ENCODE peak calls at places on chromosomes 3 and 15, in eight cellular contexts. Z is heart right ventricle; A is CD8-positive, alpha-beta T cell; S is tibial artery; P is cardiac muscle cell; T is ovary; W is heart left ventricle; C is K562. R is an unnamed sample. For H3K4me1, the result is how much of the 10 kb centered on the place peaks cover.

GRCh38 chr3:188264231-188265213 is 110.6 kb downstream of the LPP start:
- DNase-seq in Z (no peak), C (no peak), A (no peak), P (no peak), T (peak), W (no peak), S (peak), R (no peak)

GRCh38 chr3:129015388-129016105 is 14.4 kb downstream of the EFCC1 start:
- DNase-seq in A (peak), S (no peak), W (peak), Z (peak), T (no peak), C (peak), P (no peak), R (peak)

GRCh38 chr3:124695369-124695768 is 34.9 kb upstream of the UMPS start:
- DNase-seq in P (no peak), W (no peak), C (no peak), T (no peak), A (no peak), S (no peak), Z (no peak), R (no peak)

GRCh38 chr3:179898024-179898423 is 138.7 kb downstream of the PEX5L start:
- DNase-seq in S (no peak), T (no peak), W (no peak), Z (no peak), A (no peak), P (peak), C (peak), R (no peak)

GRCh38 chr3:45939341-45939771 is 3.9 kb upstream of the CXCR6 start:
- DNase-seq in T (no peak), Z (no peak), C (no peak), S (peak), P (no peak), A (no peak), W (no peak), R (no peak)

GRCh38 chr3:126407412-126408044 is 12.8 kb downstream of the CFAP100 start:
- DNase-seq in S (no peak), W (no peak), T (no peak), P (no peak), Z (no peak), C (no peak), A (no peak), R (no peak)

GRCh38 chr3:68919000-68919399 is 13.3 kb downstream of the TAFA4 start:
- DNase-seq in S (no peak), W (no peak), T (no peak), C (no peak), P (peak), Z (no peak), A (no peak), R (no peak)

GRCh38 chr3:172313671-172314070 is 134.6 kb downstream of the GHSR start:
- DNase-seq in T (no peak), A (no peak), C (no peak), P (peak), S (no peak), Z (no peak), W (no peak), R (no peak)

GRCh38 chr3:170811928-170812591 is 57.9 kb downstream of the RPL22L1 start:
- DNase-seq in Z (peak), S (peak), W (peak), P (peak), T (peak), C (peak), A (peak), R (peak)

GRCh38 chr15:73756947-73757513 is 3.9 kb upstream of the INSYN1 start:
- DNase-seq in W (no peak), T (no peak), S (no peak), A (no peak), Z (no peak), C (no peak), P (no peak), R (no peak)

GRCh38 chr15:25092661-25093060 is 137.9 kb downstream of the SNRPN start:
- DNase-seq in A (no peak), P (no peak), Z (no peak), T (no peak), C (no peak), W (no peak), S (no peak), R (no peak)

GRCh38 chr3:188088948-188089685 is 64.8 kb upstream of the LPP start:
- DNase-seq in S (no peak), Z (no peak), P (no peak), T (no peak), A (no peak), C (no peak), W (no peak), R (no peak)

GRCh38 chr3:41188291-41188690 is 11.0 kb upstream of the CTNNB1 start:
- DNase-seq in T (no peak), W (no peak), P (no peak), S (no peak), Z (no peak), C (no peak), A (no peak), R (no peak)

GRCh38 chr3:169387751-169388696 is 275.5 kb downstream of the MECOM start:
- DNase-seq in S (peak), Z (peak), A (no peak), P (no peak), W (peak), T (no peak), C (no peak), R (peak)

GRCh38 chr15:35450492-35450891 is 95.5 kb downstream of the DPH6 start:
- DNase-seq in C (no peak), T (no peak), S (no peak), P (no peak), W (no peak), Z (no peak), A (no peak), R (no peak)

GRCh38 chr15:79412429-79412828 is 19.7 kb upstream of the MINAR1 start:
- DNase-seq in C (no peak), A (no peak), S (no peak), P (no peak), T (no peak), Z (no peak), W (no peak), R (no peak)

GRCh38 chr15:34732430-34732829 is 22.4 kb downstream of the GJD2 start:
- DNase-seq in W (no peak), C (no peak), T (no peak), S (no peak), A (no peak), Z (no peak), P (no peak), R (no peak)

GRCh38 chr3:183211390-183211789 is 41.7 kb upstream of the B3GNT5 start:
- DNase-seq in C (no peak), S (no peak), P (no peak), W (peak), Z (peak), A (no peak), T (no peak), R (no peak)

GRCh38 chr15:96243701-96244100 is 86.8 kb upstream of the NR2F2 start:
- DNase-seq in C (no peak), P (no peak), A (no peak), W (no peak), Z (no peak), T (no peak), S (no peak), R (no peak)

GRCh38 chr3:147152476-147152875 is 253.9 kb downstream of the ZIC4 start:
- DNase-seq in C (no peak), A (no peak), W (no peak), T (no peak), P (no peak), Z (no peak), S (no peak), R (no peak)

GRCh38 chr3:62553811-62554210 is 180.5 kb upstream of the FEZF2 start:
- DNase-seq in S (no peak), A (no peak), P (no peak), C (no peak), W (no peak), T (no peak), Z (no peak), R (no peak)

GRCh38 chr3:151835751-151836550 is 22.0 kb downstream of the AADAC start:
- DNase-seq in T (no peak), P (no peak), S (no peak), Z (no peak), W (no peak), A (no peak), C (no peak), R (no peak)

GRCh38 chr3:184168363-184169120 is 6.1 kb upstream of the AP2M1 start:
- DNase-seq in T (no peak), Z (no peak), S (no peak), C (no peak), W (no peak), A (no peak), P (no peak), R (no peak)

GRCh38 chr3:100761211-100761921 is 52.1 kb downstream of the TFG start:
- DNase-seq in C (peak), Z (no peak), A (no peak), T (no peak), P (no peak), W (no peak), S (no peak), R (peak)

GRCh38 chr3:131470377-131470776 is 32.4 kb downstream of the MRPL3 start:
- DNase-seq in Z (no peak), C (no peak), A (no peak), T (no peak), W (no peak), S (no peak), P (no peak), R (no peak)

GRCh38 chr3:112405845-112406244 is 72.9 kb downstream of the CD200 start:
- DNase-seq in T (no peak), C (no peak), W (no peak), S (no peak), Z (no peak), A (no peak), P (no peak), R (no peak)

GRCh38 chr3:125593991-125594574 is 1.2 kb downstream of the OSBPL11 start:
- DNase-seq in T (no peak), Z (no peak), W (no peak), C (peak), P (no peak), S (no peak), A (no peak), R (no peak)

GRCh38 chr3:156978471-156978961 is 152.4 kb downstream of the LEKR1 start:
- DNase-seq in T (no peak), P (no peak), S (no peak), Z (no peak), C (no peak), A (no peak), W (no peak), R (no peak)

GRCh38 chr3:50205719-50206276 is 727 bp downstream of the SLC38A3 start:
- DNase-seq in S (no peak), Z (peak), C (peak), W (no peak), T (no peak), A (no peak), P (peak), R (peak)

GRCh38 chr15:63046927-63047760 is 4.6 kb downstream of the TPM1 start:
- DNase-seq in T (no peak), S (no peak), C (no peak), P (peak), A (no peak), Z (no peak), W (no peak), R (no peak)

GRCh38 chr15:98896002-98896721 is 111.4 kb downstream of the PGPEP1L start:
- DNase-seq in W (no peak), S (no peak), C (no peak), T (no peak), P (no peak), Z (no peak), A (no peak), R (no peak)

DNA sequence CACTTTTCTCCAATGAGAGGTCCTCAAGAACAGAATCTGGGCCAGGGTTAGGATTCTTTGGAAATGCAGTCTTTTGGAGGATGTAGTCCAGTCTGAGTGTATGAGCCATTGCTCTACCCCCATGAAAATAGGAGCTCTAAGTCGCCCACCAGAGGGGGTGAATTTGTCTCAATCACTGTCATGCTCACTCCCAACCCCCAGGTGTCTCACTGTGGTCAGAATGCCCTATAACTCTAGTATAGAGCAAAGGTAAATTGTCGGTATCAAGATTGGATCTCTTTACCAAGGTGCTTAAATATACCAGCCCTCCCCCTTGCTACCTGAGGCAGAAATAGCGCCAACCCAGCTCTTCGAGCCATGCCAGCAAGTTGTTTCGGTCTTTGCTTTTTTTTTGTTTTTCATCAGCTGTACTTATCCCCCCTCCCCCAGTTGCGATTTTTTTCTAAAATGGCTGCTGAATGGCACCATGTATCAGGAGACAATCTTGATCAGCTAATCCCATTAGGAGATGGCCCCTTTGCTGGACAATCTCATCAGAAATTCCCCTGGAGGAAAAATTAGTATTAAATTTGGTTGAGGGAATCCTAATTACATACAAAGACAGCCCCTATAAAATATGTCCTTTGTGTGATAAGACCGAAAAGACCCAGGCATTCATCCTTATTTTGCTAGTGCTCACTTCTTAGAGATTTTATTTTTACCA is 130.7 kb downstream of the EBLN2 start:
- DNase-seq in S (no peak), T (no peak), C (peak), P (peak), W (no peak), Z (no peak), A (no peak), R (no peak)
- TF ChIP-seq CTCF in S (no peak), T (no peak), C (peak), P (no peak), W (no peak), Z (no peak), A (no peak), R (no peak)

DNA sequence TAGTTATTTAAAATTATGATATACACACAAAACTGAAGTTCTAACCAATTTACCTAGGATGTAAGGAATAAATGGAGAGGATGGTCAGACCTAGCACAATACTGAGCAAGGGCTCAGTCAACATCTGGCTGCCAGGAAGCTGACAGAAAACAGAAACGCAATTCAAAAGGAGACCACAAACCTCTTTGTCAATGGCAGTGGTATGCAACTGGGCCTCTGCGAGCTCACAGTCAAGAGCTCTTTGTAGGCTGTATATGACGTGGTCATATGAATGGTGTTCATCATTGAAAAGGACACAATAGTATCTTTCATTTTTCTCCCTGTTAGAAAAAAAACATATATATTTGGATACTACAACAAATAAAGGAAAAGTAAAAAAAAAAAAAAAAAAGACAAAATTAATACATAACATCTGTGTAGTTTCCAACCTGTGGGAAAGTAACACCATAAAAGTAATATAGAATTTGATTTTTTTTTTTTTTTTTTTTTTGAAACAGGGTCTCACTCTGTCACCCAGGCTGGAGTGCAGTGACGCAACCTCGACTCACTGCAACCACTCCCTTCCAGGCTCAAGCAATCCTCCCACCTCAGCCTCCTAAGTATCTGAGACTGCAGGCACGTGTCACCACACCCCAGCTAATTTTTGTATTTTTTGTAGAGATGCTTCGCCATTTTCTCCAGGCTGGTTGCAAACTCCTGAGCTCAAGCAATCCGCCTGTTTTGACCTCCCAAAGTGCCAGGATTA is 37.9 kb downstream of the UBR1 start:
- DNase-seq in S (no peak), W (no peak), C (no peak), Z (no peak), P (peak), A (no peak), T (no peak), R (no peak)
- H3K4me1 ChIP-seq in S (under half), W (under half), C (under half), Z (under half), P (under half), A (under half), T (under half), R (under half)

GRCh38 chr3:109224333-109224732 is 87.8 kb downstream of the C3orf85 start:
- DNase-seq in W (no peak), P (no peak), Z (no peak), A (no peak), C (peak), T (no peak), S (no peak), R (peak)
- TF ChIP-seq CTCF in W (no peak), P (peak), Z (no peak), A (no peak), C (peak), T (no peak), S (no peak), R (peak)

GRCh38 chr3:53116956-53117355 is 13.3 kb downstream of the RFT1 start:
- DNase-seq in S (no peak), P (no peak), C (no peak), W (no peak), T (no peak), A (no peak), Z (no peak), R (no peak)
- H3K4me1 ChIP-seq in S (under half), P (under half), C (under half), W (under half), T (under half), A (under half), Z (half or more), R (under half)

DNA sequence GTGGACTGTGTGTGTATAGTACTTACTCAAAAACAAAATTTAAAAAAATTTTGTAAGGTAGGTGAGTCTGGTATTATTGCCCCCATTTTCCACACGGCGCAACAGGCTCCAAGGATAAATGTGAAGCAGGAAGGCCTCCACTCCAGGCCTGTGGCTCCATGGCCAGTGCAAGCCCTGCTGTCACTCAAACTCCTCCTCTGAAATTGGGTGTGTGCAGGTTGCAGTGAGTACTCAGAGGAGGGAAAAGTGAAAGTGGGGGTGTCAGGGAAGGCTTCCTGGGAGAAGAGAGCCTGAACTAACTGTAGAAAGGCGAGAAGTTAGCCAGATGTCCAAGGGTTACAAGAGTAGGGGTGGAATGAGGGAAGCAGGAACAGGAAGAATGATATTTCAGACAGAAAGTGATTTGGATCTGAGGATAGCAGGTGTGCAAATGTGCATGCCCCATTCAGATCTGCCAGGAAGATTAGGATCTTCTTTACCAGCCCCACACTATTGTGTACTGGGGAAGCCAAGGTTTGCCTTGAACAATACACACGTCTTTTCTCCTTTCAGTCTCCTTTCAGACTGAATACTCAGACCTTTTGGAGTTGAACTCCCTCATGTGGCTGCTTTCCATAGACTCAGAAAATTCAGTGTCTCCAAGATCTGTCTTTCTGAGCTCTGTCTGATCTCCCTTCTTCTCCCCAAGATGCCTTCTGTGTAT is 48.7 kb upstream of the RYK start:
- DNase-seq in S (no peak), Z (no peak), T (no peak), P (peak), C (no peak), W (no peak), A (no peak), R (no peak)
- TF ChIP-seq CTCF in S (peak), Z (peak), T (peak), P (peak), C (no peak), W (peak), A (no peak), R (peak)

DNA sequence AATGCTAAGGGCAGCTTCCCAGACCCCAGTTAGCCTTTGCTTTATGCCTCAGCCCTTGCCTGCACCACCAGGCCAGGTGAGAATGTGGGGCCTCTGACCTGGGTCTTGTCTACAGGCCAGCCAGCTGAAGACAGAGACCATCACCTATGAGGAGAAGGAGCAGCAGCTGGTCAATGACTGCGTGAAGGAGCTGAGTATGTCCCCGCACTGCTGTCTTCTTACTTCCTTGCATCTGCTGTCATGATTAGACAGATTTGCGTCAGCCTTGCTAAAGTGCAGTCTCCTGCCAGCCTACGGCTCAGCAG is 74.6 kb downstream of the CCK start:
- DNase-seq in P (no peak), A (no peak), S (no peak), Z (no peak), T (no peak), C (no peak), W (no peak), R (no peak)
- H3K4me1 ChIP-seq in P (under half), A (under half), S (under half), Z (half or more), T (under half), C (under half), W (under half), R (under half)

R was measured in transverse colon.